ENCODE peak calls at places on chromosomes 16 and 17, in five cellular contexts. One of them, this sample, is unnamed.

GRCh38 chr17:3535253-3535995 is 22.2 kb downstream of the TRPV3 start:
- DNase-seq in A549: peak
- DNase-seq in Peyer's patch: peak
- DNase-seq in ascending aorta: no peak
- DNase-seq in PC-3: peak
- DNase-seq in this sample: no peak

GRCh38 chr17:67602974-67603373 is 114.8 kb upstream of the NOL11 start:
- DNase-seq in A549: peak
- DNase-seq in Peyer's patch: peak
- DNase-seq in ascending aorta: no peak
- DNase-seq in PC-3: peak
- DNase-seq in this sample: peak

GRCh38 chr16:53168744-53169143 is 114.0 kb downstream of the CHD9 start:
- DNase-seq in A549: no peak
- DNase-seq in Peyer's patch: no peak
- DNase-seq in ascending aorta: no peak
- DNase-seq in PC-3: no peak
- DNase-seq in this sample: no peak

GRCh38 chr17:1009411-1010085 is 12.6 kb downstream of the TIMM22 start:
- DNase-seq in A549: no peak
- DNase-seq in Peyer's patch: no peak
- DNase-seq in ascending aorta: no peak
- DNase-seq in PC-3: no peak
- DNase-seq in this sample: no peak

GRCh38 chr17:61168506-61168905 is 231.1 kb upstream of the TBX2 start:
- DNase-seq in A549: no peak
- DNase-seq in Peyer's patch: no peak
- DNase-seq in ascending aorta: no peak
- DNase-seq in PC-3: no peak
- DNase-seq in this sample: no peak

GRCh38 chr17:76422860-76423259 is 30.1 kb downstream of the UBE2O start:
- DNase-seq in A549: no peak
- DNase-seq in Peyer's patch: no peak
- DNase-seq in ascending aorta: no peak
- DNase-seq in PC-3: no peak
- DNase-seq in this sample: no peak

GRCh38 chr16:749010-749409 is 8.2 kb upstream of the CIAO3 start:
- DNase-seq in A549: no peak
- DNase-seq in Peyer's patch: no peak
- DNase-seq in ascending aorta: no peak
- DNase-seq in PC-3: no peak
- DNase-seq in this sample: peak

GRCh38 chr16:46950009-46950408 is 23.5 kb downstream of the DNAJA2 start:
- DNase-seq in A549: no peak
- DNase-seq in Peyer's patch: no peak
- DNase-seq in ascending aorta: no peak
- DNase-seq in PC-3: no peak
- DNase-seq in this sample: no peak

GRCh38 chr16:82350560-82350959 is 180.5 kb upstream of the MPHOSPH6 start:
- DNase-seq in A549: no peak
- DNase-seq in Peyer's patch: no peak
- DNase-seq in ascending aorta: no peak
- DNase-seq in PC-3: no peak
- DNase-seq in this sample: no peak
- TF ChIP-seq CTCF in A549: no peak
- TF ChIP-seq CTCF in Peyer's patch: no peak
- TF ChIP-seq CTCF in ascending aorta: no peak
- TF ChIP-seq CTCF in PC-3: no peak
- TF ChIP-seq CTCF in this sample: no peak

GRCh38 chr16:4327386-4327781 is 11.5 kb downstream of the GLIS2 start:
- DNase-seq in A549: no peak
- DNase-seq in Peyer's patch: no peak
- DNase-seq in ascending aorta: no peak
- DNase-seq in PC-3: no peak
- DNase-seq in this sample: no peak

GRCh38 chr16:4328580-4329353 is 12.9 kb downstream of the GLIS2 start:
- DNase-seq in A549: no peak
- DNase-seq in Peyer's patch: no peak
- DNase-seq in ascending aorta: no peak
- DNase-seq in PC-3: no peak
- DNase-seq in this sample: no peak

GRCh38 chr16:4330277-4330882 is 14.5 kb downstream of the GLIS2 start:
- DNase-seq in A549: peak
- DNase-seq in Peyer's patch: peak
- DNase-seq in ascending aorta: no peak
- DNase-seq in PC-3: peak
- DNase-seq in this sample: peak

GRCh38 chr16:4329354-4329775 is 13.5 kb downstream of the GLIS2 start:
- DNase-seq in A549: no peak
- DNase-seq in Peyer's patch: no peak
- DNase-seq in ascending aorta: no peak
- DNase-seq in PC-3: no peak
- DNase-seq in this sample: no peak

GRCh38 chr16:4327782-4328579 is 12.1 kb downstream of the GLIS2 start:
- DNase-seq in A549: no peak
- DNase-seq in Peyer's patch: peak
- DNase-seq in ascending aorta: no peak
- DNase-seq in PC-3: no peak
- DNase-seq in this sample: no peak
- TF ChIP-seq CTCF in A549: no peak
- TF ChIP-seq CTCF in Peyer's patch: no peak
- TF ChIP-seq CTCF in ascending aorta: peak
- TF ChIP-seq CTCF in PC-3: no peak
- TF ChIP-seq CTCF in this sample: no peak

DNA sequence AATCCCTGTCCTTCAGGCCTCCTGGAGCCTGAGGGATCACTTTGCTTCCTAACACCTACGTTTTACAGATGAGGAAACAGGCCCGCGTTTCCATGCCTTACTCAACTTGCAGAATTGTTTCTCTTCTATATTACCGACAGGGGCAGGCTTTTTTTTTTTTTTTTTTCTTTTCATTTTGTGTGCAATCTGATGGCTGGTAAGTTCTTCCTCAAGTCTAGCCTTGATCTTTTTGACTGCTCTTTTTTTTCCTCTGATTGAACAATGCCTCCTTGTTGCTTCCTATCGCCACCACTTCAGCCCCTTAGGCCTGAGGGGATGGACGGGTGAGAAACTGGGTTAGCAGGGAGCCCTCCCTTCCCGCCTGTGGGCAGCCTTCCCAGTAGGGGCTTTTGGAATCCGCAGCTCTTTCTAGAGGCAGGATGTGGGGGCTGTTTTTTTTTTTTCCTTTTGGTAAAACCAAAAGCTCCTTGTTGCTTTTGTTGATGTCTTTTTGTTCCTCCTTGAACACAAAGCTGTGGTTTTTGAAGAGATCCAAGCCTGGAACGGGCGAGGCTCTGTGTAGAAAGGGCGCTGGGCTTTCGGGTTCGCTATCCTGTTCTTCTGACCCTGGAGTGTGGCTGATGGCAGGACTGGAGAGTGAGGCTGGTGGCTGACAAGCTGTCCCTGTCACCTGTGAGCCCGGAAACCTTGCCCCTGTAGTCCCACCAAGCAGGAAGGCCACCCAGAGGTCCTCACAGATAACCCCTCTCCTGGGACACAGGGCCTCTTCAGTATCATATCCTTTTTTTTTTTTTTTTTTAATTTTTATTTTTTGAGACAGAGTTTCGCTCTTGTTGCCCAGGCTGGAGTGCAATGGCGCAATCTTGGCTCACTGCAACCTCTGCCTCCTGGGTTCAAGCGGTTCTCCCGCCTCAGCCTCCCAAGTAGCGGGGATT is 14.0 kb downstream of the LASP1 start:
- DNase-seq in A549: no peak
- DNase-seq in Peyer's patch: no peak
- DNase-seq in ascending aorta: no peak
- DNase-seq in PC-3: no peak
- DNase-seq in this sample: no peak
- TF ChIP-seq CTCF in A549: peak
- TF ChIP-seq CTCF in Peyer's patch: no peak
- TF ChIP-seq CTCF in ascending aorta: no peak
- TF ChIP-seq CTCF in PC-3: no peak
- TF ChIP-seq CTCF in this sample: no peak

DNA sequence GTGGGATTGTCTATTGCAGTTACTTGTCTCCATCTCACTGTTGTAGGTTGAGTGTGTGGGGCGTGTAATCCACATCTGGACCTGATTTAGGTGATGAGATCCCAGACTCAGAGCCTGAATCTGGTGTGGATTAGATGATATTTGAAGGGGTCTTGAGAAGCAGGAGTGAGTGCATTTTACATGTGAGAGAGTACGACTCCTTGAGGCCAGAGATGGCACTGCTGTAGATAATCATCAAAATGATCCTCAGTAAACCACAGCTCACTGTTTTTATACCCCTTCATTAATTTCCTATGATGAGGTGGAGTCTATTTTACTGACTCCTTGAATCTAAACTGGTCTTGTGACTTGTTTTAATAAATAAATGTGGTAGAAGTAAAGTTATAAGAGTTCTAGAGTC is 732.5 kb downstream of the KCNJ2 start:
- DNase-seq in A549: no peak
- DNase-seq in Peyer's patch: no peak
- DNase-seq in ascending aorta: no peak
- DNase-seq in PC-3: no peak
- DNase-seq in this sample: no peak
- TF ChIP-seq CTCF in A549: no peak
- TF ChIP-seq CTCF in Peyer's patch: no peak
- TF ChIP-seq CTCF in ascending aorta: no peak
- TF ChIP-seq CTCF in PC-3: peak
- TF ChIP-seq CTCF in this sample: no peak

GRCh38 chr17:82031303-82031884 is at the start of gene RAC3:
- DNase-seq in A549: no peak
- DNase-seq in Peyer's patch: no peak
- DNase-seq in ascending aorta: no peak
- DNase-seq in PC-3: peak
- DNase-seq in this sample: no peak
- TF ChIP-seq CTCF in A549: no peak
- TF ChIP-seq CTCF in Peyer's patch: no peak
- TF ChIP-seq CTCF in ascending aorta: no peak
- TF ChIP-seq CTCF in PC-3: no peak
- TF ChIP-seq CTCF in this sample: no peak

GRCh38 chr17:29115906-29116651 is 64.1 kb downstream of the MYO18A start:
- DNase-seq in A549: peak
- DNase-seq in Peyer's patch: no peak
- DNase-seq in ascending aorta: no peak
- DNase-seq in PC-3: peak
- DNase-seq in this sample: peak
- TF ChIP-seq CTCF in A549: peak
- TF ChIP-seq CTCF in Peyer's patch: no peak
- TF ChIP-seq CTCF in ascending aorta: no peak
- TF ChIP-seq CTCF in PC-3: peak
- TF ChIP-seq CTCF in this sample: peak

DNA sequence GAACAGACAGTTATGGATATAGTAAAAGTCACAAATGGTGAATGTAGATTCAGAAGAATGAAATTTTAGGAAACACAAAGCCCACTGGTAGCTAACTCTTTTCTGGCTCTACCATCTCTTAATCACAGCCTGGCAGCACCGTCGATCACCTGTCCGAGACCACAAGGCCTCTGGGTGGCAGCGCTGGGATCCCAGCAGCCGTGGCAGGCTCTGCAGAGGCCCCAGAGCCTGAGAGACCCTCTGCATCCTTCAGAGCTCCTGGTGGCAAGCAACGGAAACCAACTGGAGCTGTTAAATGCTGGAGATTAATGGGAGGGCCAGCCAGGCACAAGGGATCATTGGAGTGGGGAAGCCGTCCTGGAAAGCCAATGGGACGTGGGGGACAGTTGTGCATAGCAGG is 26.3 kb downstream of the LAT start:
- DNase-seq in A549: no peak
- DNase-seq in Peyer's patch: no peak
- DNase-seq in ascending aorta: no peak
- DNase-seq in PC-3: no peak
- DNase-seq in this sample: no peak
- TF ChIP-seq CTCF in A549: peak
- TF ChIP-seq CTCF in Peyer's patch: no peak
- TF ChIP-seq CTCF in ascending aorta: no peak
- TF ChIP-seq CTCF in PC-3: peak
- TF ChIP-seq CTCF in this sample: no peak

DNA sequence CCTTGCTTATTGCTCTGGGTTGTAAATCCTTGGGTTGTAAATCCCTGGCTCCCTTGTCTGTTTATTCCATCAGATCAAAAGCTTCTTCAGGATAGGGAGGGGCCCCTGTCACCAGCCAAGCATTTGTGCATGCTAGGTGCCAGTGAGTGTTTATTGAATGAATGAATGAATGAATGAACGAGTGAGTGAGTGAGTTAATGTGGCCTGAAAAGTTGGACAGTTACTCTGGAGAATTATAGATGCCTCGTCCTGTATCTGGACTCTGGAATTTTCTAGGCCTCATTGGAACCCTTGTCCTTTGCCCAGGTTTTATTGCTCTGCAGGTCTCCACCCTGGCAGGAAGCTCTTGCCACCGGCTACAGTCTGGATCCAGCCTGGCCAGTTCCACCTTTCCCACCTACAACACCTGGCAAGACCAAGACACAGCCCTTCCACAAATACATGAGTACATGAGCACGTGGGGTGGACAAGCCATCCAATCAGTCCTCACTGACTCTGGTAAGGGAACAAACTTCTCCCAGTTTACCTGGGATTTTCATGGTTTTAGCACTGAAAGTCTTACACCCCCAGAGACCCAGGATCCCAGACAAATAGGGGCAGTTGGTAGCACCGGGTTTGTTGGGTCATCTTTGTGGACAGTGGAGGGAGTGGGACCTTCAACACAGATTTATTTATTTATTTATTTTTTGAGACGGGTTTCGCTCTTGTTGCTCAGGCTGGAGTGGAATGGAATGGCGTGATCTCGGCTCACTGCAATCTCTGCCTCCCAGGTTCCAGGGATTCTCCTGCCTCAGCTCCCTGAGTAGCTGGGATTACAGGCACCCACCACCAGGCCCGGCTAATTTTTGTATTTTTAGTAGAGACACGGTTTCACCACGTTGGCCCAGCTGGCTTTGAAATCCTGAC is 14.7 kb upstream of the CDH1 start:
- DNase-seq in A549: no peak
- DNase-seq in Peyer's patch: peak
- DNase-seq in ascending aorta: no peak
- DNase-seq in PC-3: no peak
- DNase-seq in this sample: no peak
- TF ChIP-seq CTCF in A549: no peak
- TF ChIP-seq CTCF in Peyer's patch: no peak
- TF ChIP-seq CTCF in ascending aorta: no peak
- TF ChIP-seq CTCF in PC-3: no peak
- TF ChIP-seq CTCF in this sample: no peak

GRCh38 chr17:44222112-44222869 is 2.8 kb upstream of the UBTF start:
- DNase-seq in A549: peak
- DNase-seq in Peyer's patch: peak
- DNase-seq in ascending aorta: no peak
- DNase-seq in PC-3: peak
- DNase-seq in this sample: peak
- TF ChIP-seq CTCF in A549: peak
- TF ChIP-seq CTCF in Peyer's patch: no peak
- TF ChIP-seq CTCF in ascending aorta: peak
- TF ChIP-seq CTCF in PC-3: peak
- TF ChIP-seq CTCF in this sample: no peak